ENCODE peak calls at places on chromosome 14, in five cellular contexts. N, D, J, R and C are unnamed samples.

GRCh38 chr14:66099931-66100330 is 386.2 kb upstream of the CCDC196 start:
- DNase-seq in N (no peak), D (no peak), J (no peak), R (peak), C (no peak)

GRCh38 chr14:93044601-93045000 is 71.1 kb downstream of the ITPK1 start:
- DNase-seq in N (no peak), D (no peak), J (no peak), R (no peak), C (no peak)

GRCh38 chr14:77041837-77042557 is 13.5 kb upstream of the IRF2BPL start:
- DNase-seq in N (peak), D (no peak), J (no peak), R (no peak), C (no peak)

GRCh38 chr14:92460916-92461579 is 52.5 kb upstream of the RIN3 start:
- DNase-seq in N (no peak), D (no peak), J (no peak), R (peak), C (no peak)

GRCh38 chr14:79791055-79791732 is 420.1 kb downstream of the DIO2 start:
- DNase-seq in N (no peak), D (no peak), J (no peak), R (no peak), C (no peak)

GRCh38 chr14:61179061-61179675 is 102.0 kb downstream of the TMEM30B start:
- DNase-seq in N (no peak), D (no peak), J (peak), R (no peak), C (peak)

GRCh38 chr14:96088131-96088880 is 49.1 kb downstream of the C14orf132 start:
- DNase-seq in N (no peak), D (no peak), J (no peak), R (no peak), C (no peak)

GRCh38 chr14:31269599-31270195 is 62.1 kb upstream of the HECTD1 start:
- DNase-seq in N (no peak), D (no peak), J (no peak), R (no peak), C (no peak)

GRCh38 chr14:65255029-65255545 is 152.8 kb upstream of the MAX start:
- DNase-seq in N (peak), D (peak), J (peak), R (no peak), C (peak)

GRCh38 chr14:71433303-71433702 is 498.9 kb upstream of the RGS6 start:
- DNase-seq in N (no peak), D (no peak), J (no peak), R (no peak), C (no peak)

GRCh38 chr14:76930549-76930948 is 98.0 kb downstream of the IRF2BPL start:
- DNase-seq in N (no peak), D (no peak), J (no peak), R (no peak), C (no peak)

GRCh38 chr14:57637901-57638300 is 144.2 kb upstream of the CCDC198 start:
- DNase-seq in N (no peak), D (no peak), J (no peak), R (no peak), C (no peak)

GRCh38 chr14:51458563-51458955 is 193.2 kb upstream of the FRMD6 start:
- DNase-seq in N (no peak), D (no peak), J (no peak), R (no peak), C (no peak)

GRCh38 chr14:74599201-74599809 is 12.7 kb downstream of the LTBP2 start:
- DNase-seq in N (no peak), D (no peak), J (no peak), R (no peak), C (no peak)

GRCh38 chr14:24595046-24595808 is 14.3 kb downstream of the GZMH start:
- DNase-seq in N (no peak), D (no peak), J (no peak), R (no peak), C (no peak)

GRCh38 chr14:56798447-56799326 is 11.6 kb downstream of the OTX2 start:
- DNase-seq in N (no peak), D (no peak), J (no peak), R (no peak), C (no peak)

GRCh38 chr14:104799657-104800599 is 973 bp upstream of the ZBTB42 start:
- DNase-seq in N (peak), D (peak), J (no peak), R (no peak), C (peak)
- TF ChIP-seq JUND in N (no peak), D (no peak), J (no peak), R (no peak), C (no peak)

DNA sequence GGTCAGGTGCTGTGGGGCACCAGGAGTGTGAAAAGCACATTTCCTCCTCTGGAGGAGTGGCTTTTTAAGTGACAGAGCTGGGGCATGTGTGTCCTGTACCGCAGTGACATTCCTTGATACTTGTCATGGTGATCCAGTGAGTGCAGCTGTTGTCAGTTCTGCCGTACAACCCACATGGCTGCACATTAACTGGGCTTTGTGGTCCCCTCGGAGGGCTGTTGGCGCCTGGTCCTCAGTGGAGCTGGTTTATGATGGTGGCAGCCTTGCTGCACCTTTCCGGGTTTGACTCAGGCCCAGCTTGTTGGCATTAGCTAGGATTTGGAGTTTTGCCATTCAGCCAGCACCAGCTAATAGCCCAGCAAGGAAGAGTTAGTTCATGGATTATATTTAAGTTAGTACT is 77.0 kb downstream of the SLC25A47 start:
- DNase-seq in N (no peak), D (peak), J (no peak), R (no peak), C (no peak)
- TF ChIP-seq JUND in N (no peak), D (no peak), J (no peak), R (no peak), C (no peak)

DNA sequence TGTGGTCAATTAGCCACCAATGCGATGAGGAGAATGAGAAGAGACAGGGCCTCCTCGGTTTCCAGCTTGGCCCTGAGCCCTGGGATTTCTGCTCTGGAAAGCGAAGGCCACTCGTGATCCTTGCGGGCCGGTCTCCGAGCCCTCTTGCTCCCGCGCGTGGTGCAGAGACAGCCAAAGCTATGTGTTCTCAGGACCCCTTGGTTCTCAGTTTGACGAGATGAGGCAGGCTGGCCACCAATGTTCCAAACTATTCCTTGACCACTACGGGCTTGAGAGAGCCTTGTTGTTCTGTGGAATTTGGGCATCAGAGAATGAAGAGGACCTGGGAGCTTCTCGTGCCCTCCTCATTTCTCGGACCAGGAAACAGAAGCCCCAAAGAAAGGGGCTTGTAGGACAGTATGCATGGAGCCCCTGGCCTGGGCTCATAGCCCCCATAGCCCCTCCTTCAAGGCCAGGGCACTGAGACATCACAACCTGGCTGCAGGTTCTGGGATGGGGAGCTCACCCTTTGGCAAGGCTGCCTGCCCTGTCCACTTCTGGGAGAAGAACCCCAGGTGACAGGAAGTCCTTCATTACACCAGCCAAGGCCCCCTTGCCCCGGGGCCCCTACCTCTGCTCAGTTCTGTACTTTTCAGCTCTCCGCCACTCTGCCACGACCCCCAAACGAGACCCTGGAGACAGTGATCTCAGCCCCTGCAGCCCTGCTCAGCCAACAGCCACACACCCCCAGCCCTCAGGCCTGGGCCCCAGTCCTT is 223.0 kb upstream of the RTL1 start:
- DNase-seq in N (no peak), D (no peak), J (no peak), R (no peak), C (no peak)
- TF ChIP-seq JUND in N (no peak), D (no peak), J (no peak), R (no peak), C (no peak)

GRCh38 chr14:94501588-94502516 is 7.4 kb downstream of the SERPINA12 start:
- DNase-seq in N (peak), D (no peak), J (no peak), R (no peak), C (peak)
- TF ChIP-seq JUND in N (no peak), D (no peak), J (no peak), R (no peak), C (no peak)

DNA sequence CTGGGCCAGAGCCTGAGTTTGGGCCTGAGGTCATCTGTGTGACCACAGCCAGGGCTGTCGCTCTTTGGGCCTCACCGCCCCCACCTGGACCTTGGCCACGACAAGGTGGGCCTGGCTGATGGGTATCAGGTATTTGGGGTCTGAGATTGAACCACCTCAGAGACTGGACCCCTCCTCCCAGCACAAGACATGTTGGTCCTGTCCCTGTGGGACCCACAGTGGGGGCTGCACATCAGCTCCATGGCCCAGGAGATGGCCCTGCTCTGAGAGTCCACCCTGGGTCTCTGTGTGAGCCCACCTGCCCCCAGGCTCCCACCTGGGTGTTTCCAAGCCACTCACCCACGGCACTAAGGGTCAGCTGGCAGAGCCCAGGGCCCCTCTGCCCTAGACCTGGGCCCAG is 20.6 kb downstream of the BEGAIN start:
- DNase-seq in N (no peak), D (no peak), J (no peak), R (no peak), C (no peak)
- TF ChIP-seq JUND in N (no peak), D (no peak), J (no peak), R (no peak), C (no peak)

GRCh38 chr14:20516921-20517320 is 11.6 kb downstream of the RNASE10 start:
- DNase-seq in N (no peak), D (no peak), J (no peak), R (no peak), C (no peak)

GRCh38 chr14:20524027-20524426 is 18.7 kb downstream of the RNASE10 start:
- DNase-seq in N (no peak), D (no peak), J (no peak), R (no peak), C (no peak)

DNA sequence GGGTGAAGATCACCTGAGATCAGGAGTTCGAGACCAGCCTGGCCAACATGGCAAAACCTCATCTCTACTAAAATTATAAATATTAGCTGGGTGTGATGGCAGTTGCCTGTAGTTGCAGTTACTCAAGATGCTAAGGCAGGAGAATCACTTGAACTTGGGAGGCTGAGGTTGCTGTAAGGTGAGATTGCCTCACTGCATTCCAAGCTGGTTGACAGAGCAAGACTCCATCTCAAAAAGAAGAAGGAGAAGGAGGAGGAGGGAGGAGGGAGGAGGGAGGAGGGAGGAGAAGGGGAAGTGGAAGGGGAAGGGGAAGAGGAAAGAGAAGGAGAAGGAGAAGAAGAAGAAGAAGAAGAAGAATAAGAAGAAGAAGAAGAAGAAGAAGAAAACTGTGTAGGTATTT is 17.0 kb downstream of the RNASE10 start:
- DNase-seq in N (no peak), D (no peak), J (no peak), R (no peak), C (no peak)
- TF ChIP-seq JUND in N (no peak), D (no peak), J (no peak), R (no peak), C (no peak)

GRCh38 chr14:68268197-68268596 is 448.6 kb downstream of the RAD51B start:
- DNase-seq in N (no peak), D (no peak), J (no peak), R (peak), C (no peak)

GRCh38 chr14:68263563-68264350 is 444.2 kb downstream of the RAD51B start:
- DNase-seq in N (no peak), D (peak), J (no peak), R (no peak), C (no peak)

GRCh38 chr14:68269136-68269535 is 449.6 kb downstream of the RAD51B start:
- DNase-seq in N (no peak), D (no peak), J (no peak), R (no peak), C (no peak)

GRCh38 chr14:68268719-68269118 is 449.1 kb downstream of the RAD51B start:
- DNase-seq in N (no peak), D (no peak), J (no peak), R (no peak), C (no peak)

GRCh38 chr14:68266998-68267397 is 447.4 kb downstream of the RAD51B start:
- DNase-seq in N (no peak), D (no peak), J (no peak), R (peak), C (no peak)
- TF ChIP-seq JUND in N (no peak), D (no peak), J (no peak), R (no peak), C (no peak)